ENCODE peak calls at places on chromosomes 12 and 14, in four cellular contexts. C, J, D and V are unnamed samples.

GRCh38 chr14:34711169-34711568 is 3.2 kb downstream of the CFL2 start:
- DNase-seq in C (peak; percentile 91), J (peak; percentile 50), D (peak; percentile 24), V (peak; percentile 25)

GRCh38 chr14:35347323-35348043 is 55.3 kb downstream of the PSMA6 start:
- DNase-seq in C (no peak), J (no peak), D (no peak), V (peak; percentile 51)

GRCh38 chr12:49909826-49910225 is 6.1 kb upstream of the FAIM2 start:
- DNase-seq in C (peak; percentile 36), J (no peak), D (peak; percentile 69), V (peak; percentile 39)

GRCh38 chr12:113818833-113819232 is 147.3 kb downstream of the RBM19 start:
- DNase-seq in C (peak; percentile 12), J (no peak), D (no peak), V (peak; percentile 24)

GRCh38 chr12:105018761-105019160 is 32.6 kb downstream of the NOPCHAP1 start:
- DNase-seq in C (no peak), J (no peak), D (no peak), V (no peak)

GRCh38 chr14:77344597-77344996 is 23.8 kb downstream of the GSTZ1 start:
- DNase-seq in C (no peak), J (no peak), D (no peak), V (no peak)

GRCh38 chr14:93035917-93036651 is 79.6 kb downstream of the ITPK1 start:
- DNase-seq in C (no peak), J (no peak), D (no peak), V (peak; percentile 61)

GRCh38 chr12:119168721-119169120 is 10.0 kb upstream of the HSPB8 start:
- DNase-seq in C (no peak), J (no peak), D (no peak), V (no peak)

GRCh38 chr12:4939418-4940023 is 29.8 kb downstream of the KCNA1 start:
- DNase-seq in C (no peak), J (no peak), D (no peak), V (no peak)

GRCh38 chr12:51076235-51076930 is 7.0 kb downstream of the CSRNP2 start:
- DNase-seq in C (no peak), J (no peak), D (no peak), V (no peak)

GRCh38 chr14:52000019-52000582 is 10.8 kb downstream of the RTRAF start:
- DNase-seq in C (no peak), J (no peak), D (no peak), V (no peak)

GRCh38 chr14:56119221-56119967 is 1.2 kb downstream of the PELI2 start:
- DNase-seq in C (peak; percentile 53), J (no peak), D (peak; percentile 54), V (peak; percentile 61)

GRCh38 chr14:28101992-28102391 is 664.6 kb upstream of the FOXG1 start:
- DNase-seq in C (no peak), J (no peak), D (no peak), V (no peak)

GRCh38 chr12:11719678-11720099 is 70.2 kb downstream of the ETV6 start:
- DNase-seq in C (peak; percentile 98), J (no peak), D (peak; percentile 94), V (no peak)

GRCh38 chr14:98227000-98227726 is 1044.8 kb downstream of the BCL11B start:
- DNase-seq in C (no peak), J (peak; percentile 51), D (no peak), V (no peak)

GRCh38 chr14:96590190-96590860 is 88.1 kb downstream of the PAPOLA start:
- DNase-seq in C (no peak), J (no peak), D (no peak), V (no peak)

GRCh38 chr12:125860672-125861288 is 795.5 kb downstream of the AACS start:
- DNase-seq in C (no peak), J (no peak), D (no peak), V (no peak)

GRCh38 chr12:50862316-50862715 is 19.6 kb downstream of the TMPRSS12 start:
- DNase-seq in C (peak; percentile 60), J (no peak), D (no peak), V (no peak)

GRCh38 chr12:132168311-132169031 is 24.2 kb downstream of the NOC4L start:
- DNase-seq in C (no peak), J (no peak), D (no peak), V (no peak)

GRCh38 chr14:30521899-30522736 is 36.8 kb upstream of the G2E3 start:
- DNase-seq in C (peak; percentile 57), J (peak; percentile 9), D (peak; percentile 54), V (peak; percentile 54)

GRCh38 chr12:113232787-113233585 is 11.7 kb downstream of the TPCN1 start:
- DNase-seq in C (no peak), J (peak; percentile 69), D (no peak), V (no peak)

GRCh38 chr12:52245259-52245961 is 12.4 kb downstream of the KRT7 start:
- DNase-seq in C (no peak), J (no peak), D (no peak), V (no peak)

GRCh38 chr12:1302471-1302870 is 291.9 kb downstream of the FBXL14 start:
- DNase-seq in C (no peak), J (no peak), D (no peak), V (no peak)

GRCh38 chr12:62291888-62292760 is 31.9 kb downstream of the USP15 start:
- DNase-seq in C (peak; percentile 23), J (no peak), D (no peak), V (no peak)

GRCh38 chr12:47025798-47026197 is 53.6 kb upstream of the PCED1B start:
- DNase-seq in C (no peak), J (no peak), D (no peak), V (no peak)

GRCh38 chr12:116403546-116403945 is 126.1 kb upstream of the MED13L start:
- DNase-seq in C (no peak), J (no peak), D (no peak), V (no peak)

GRCh38 chr12:116400671-116401357 is 123.3 kb upstream of the MED13L start:
- DNase-seq in C (no peak), J (no peak), D (no peak), V (no peak)

GRCh38 chr12:116399055-116399454 is 121.6 kb upstream of the MED13L start:
- DNase-seq in C (no peak), J (no peak), D (no peak), V (no peak)

GRCh38 chr12:116404913-116405611 is 127.6 kb upstream of the MED13L start:
- DNase-seq in C (no peak), J (no peak), D (no peak), V (no peak)

GRCh38 chr12:116402163-116402939 is 124.9 kb upstream of the MED13L start:
- DNase-seq in C (no peak), J (no peak), D (no peak), V (no peak)
- H2AFZ ChIP-seq in C (no peak overlapping the region), J (no peak overlapping the region), D (no peak overlapping the region), V (no peak overlapping the region)

GRCh38 chr12:22610148-22610547 is 14.8 kb upstream of the ETNK1 start:
- DNase-seq in C (no peak), J (no peak), D (no peak), V (no peak)
- H2AFZ ChIP-seq in C (no peak overlapping the region), J (no peak overlapping the region), D (no peak overlapping the region), V (no peak overlapping the region)

GRCh38 chr14:21902561-21903199 is 229.1 kb upstream of the OR4E1 start:
- DNase-seq in C (peak; percentile 1), J (no peak), D (peak; percentile 21), V (no peak)
- H2AFZ ChIP-seq in C (no peak overlapping the region), J (no peak overlapping the region), D (peak overlapping the region; percentile 4), V (no peak overlapping the region)

DNA sequence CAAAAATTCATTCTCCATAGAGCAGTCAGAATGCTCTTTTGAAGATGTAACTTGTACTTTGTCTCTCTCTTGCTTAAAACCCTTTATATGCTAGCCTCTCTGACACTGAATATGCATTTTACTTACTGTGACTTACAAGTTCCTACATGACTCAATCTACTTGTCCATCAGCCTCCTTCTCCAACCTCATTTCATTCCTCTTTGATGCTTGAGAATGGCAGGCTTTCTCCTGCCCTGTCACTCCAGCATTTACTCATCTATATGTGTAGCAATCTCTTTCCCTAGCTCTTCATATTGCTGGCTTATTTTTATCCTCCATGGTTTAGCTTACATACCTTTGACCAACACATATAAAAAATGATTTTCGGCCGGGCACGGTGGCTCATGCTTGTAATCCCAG is 561.9 kb downstream of the CCER1 start:
- DNase-seq in C (no peak), J (no peak), D (no peak), V (no peak)
- H2AFZ ChIP-seq in C (no peak overlapping the region), J (no peak overlapping the region), D (no peak overlapping the region), V (no peak overlapping the region)

GRCh38 chr12:115322275-115322674 is 638.3 kb upstream of the TBX3 start:
- DNase-seq in C (peak; percentile 71), J (peak; percentile 45), D (no peak), V (no peak)
- H2AFZ ChIP-seq in C (no peak overlapping the region), J (no peak overlapping the region), D (no peak overlapping the region), V (no peak overlapping the region)

DNA sequence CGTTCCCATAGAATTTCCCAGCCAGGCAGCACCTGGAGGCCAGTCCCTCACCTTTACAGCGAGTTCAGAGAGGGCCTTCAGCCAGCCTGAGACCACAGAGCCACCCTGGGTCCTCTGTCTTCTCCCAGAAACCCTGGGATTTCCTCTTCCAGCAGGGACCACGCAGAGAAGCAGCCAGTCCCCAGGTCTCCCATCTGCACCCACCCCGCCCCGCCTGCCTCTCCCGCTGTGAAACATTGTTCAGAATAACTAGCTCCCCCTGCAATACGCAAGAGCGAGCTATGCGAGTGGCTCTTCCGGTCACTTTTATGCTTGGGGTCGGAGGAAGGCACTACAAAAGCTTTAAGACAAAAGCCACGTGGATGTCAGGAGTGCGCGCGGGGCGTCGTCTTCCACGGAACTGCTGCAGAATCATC is 77.8 kb downstream of the SERPINA3 start:
- DNase-seq in C (no peak), J (no peak), D (no peak), V (no peak)
- H2AFZ ChIP-seq in C (no peak overlapping the region), J (no peak overlapping the region), D (peak overlapping the region; percentile 90), V (no peak overlapping the region)

DNA sequence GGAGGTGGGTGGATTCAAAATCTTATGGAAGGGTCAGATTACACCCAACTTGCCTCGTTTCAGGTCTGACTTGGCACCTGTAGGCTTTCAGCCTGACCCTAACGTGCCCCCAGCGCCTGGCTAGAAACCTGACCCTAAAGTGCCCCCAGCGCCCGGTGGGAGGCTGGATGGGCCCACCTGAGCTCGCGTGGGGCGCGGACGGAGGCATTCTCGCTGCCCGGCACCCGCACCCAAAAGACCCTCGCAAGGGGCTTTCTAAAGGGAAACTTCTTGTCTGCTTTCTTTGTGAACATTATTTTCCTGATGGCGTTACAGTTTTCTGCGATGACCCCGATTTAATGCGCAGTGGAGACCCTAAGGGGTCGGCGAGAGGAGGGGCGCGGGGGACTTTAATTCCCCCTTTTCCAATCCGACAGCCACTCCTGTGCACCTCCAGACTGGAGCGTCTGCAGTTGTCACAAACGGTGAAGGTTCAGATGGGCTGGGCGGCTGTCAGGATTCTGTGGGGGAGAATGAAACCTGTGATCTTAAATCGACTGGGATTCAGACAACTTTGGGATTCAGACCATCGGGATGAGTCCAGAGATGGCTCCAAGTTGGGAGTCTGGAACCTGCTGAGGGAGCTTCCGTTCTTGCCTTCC is 746 bp upstream of the HRK start:
- DNase-seq in C (no peak), J (no peak), D (no peak), V (no peak)
- H2AFZ ChIP-seq in C (no peak overlapping the region), J (no peak overlapping the region), D (no peak overlapping the region), V (no peak overlapping the region)

GRCh38 chr14:68341765-68342212 is 451.1 kb downstream of the ZFP36L1 start:
- DNase-seq in C (no peak), J (peak; percentile 71), D (no peak), V (no peak)
- H2AFZ ChIP-seq in C (no peak overlapping the region), J (no peak overlapping the region), D (no peak overlapping the region), V (no peak overlapping the region)